ENCODE peak calls at places on chromosomes 12 and 14, in four cellular contexts. E is activated CD4-positive, alpha-beta T cell treated with anti-CD3 and anti-CD28 coated beads, Interleukin-2, amount 50 U/mL, for 24 hours; S is NCI-H2081; J is gastrocnemius medialis. M is an unnamed sample.

GRCh38 chr14:104250175-104250574 is 111.8 kb downstream of the KIF26A start:
- DNase-seq in J (no peak), E (no peak), S (no peak), M (no peak)

GRCh38 chr14:92252291-92252690 is 70.7 kb upstream of the SLC24A4 start:
- DNase-seq in E (no peak), J (no peak), S (peak), M (peak)

GRCh38 chr12:11581179-11581755 is 68.2 kb upstream of the ETV6 start:
- DNase-seq in E (peak), J (peak), S (peak), M (peak)

GRCh38 chr12:111437816-111438454 is 32.2 kb downstream of the SH2B3 start:
- DNase-seq in J (no peak), E (no peak), S (no peak), M (no peak)

GRCh38 chr12:64124511-64125197 is 97.4 kb downstream of the KICS2 start:
- DNase-seq in S (no peak), J (no peak), E (no peak), M (no peak)

GRCh38 chr14:22040781-22041125 is 367.1 kb upstream of the OR4E1 start:
- DNase-seq in S (no peak), J (no peak), E (no peak), M (no peak)

GRCh38 chr12:6867407-6868210 is at the start of gene TPI1:
- DNase-seq in E (peak), S (peak), J (peak), M (no peak)

GRCh38 chr12:69007166-69007857 is 74.3 kb upstream of the CPM start:
- DNase-seq in S (peak), E (no peak), J (no peak), M (no peak)

GRCh38 chr14:85459361-85459760 is 70.6 kb upstream of the FLRT2 start:
- DNase-seq in E (no peak), J (no peak), S (no peak), M (no peak)

GRCh38 chr14:74516451-74517155 is 23.0 kb downstream of the ISCA2 start:
- DNase-seq in E (no peak), J (no peak), S (no peak), M (no peak)

GRCh38 chr12:49962861-49963765 is 1.4 kb downstream of the AQP5 start:
- DNase-seq in J (no peak), E (no peak), S (no peak), M (no peak)

GRCh38 chr14:66405158-66405557 is 81.0 kb upstream of the CCDC196 start:
- DNase-seq in E (no peak), S (no peak), J (no peak), M (no peak)

GRCh38 chr14:39665084-39665483 is 232.9 kb upstream of the FBXO33 start:
- DNase-seq in S (no peak), J (no peak), E (no peak), M (no peak)

GRCh38 chr14:103095210-103095778 is 769 bp downstream of the EXOC3L4 start:
- DNase-seq in E (no peak), J (no peak), S (no peak), M (no peak)

GRCh38 chr14:74671789-74672188 is 41.1 kb downstream of the AREL1 start:
- DNase-seq in S (no peak), J (peak), E (no peak), M (no peak)

GRCh38 chr12:117596968-117597367 is 235.5 kb upstream of the NOS1 start:
- DNase-seq in S (peak), J (no peak), E (no peak), M (no peak)

GRCh38 chr12:43009307-43009706 is 419.8 kb upstream of the PRICKLE1 start:
- DNase-seq in E (no peak), J (no peak), S (no peak), M (no peak)

GRCh38 chr12:25323774-25324086 is 73.0 kb upstream of the KRAS start:
- DNase-seq in J (no peak), E (no peak), S (no peak), M (no peak)

GRCh38 chr12:120825337-120825736 is 78.8 kb downstream of the SPPL3 start:
- DNase-seq in J (no peak), E (no peak), S (no peak), M (no peak)

GRCh38 chr12:4270016-4270669 is 3.4 kb upstream of the CCND2 start:
- DNase-seq in J (no peak), S (no peak), E (peak), M (no peak)

GRCh38 chr12:45703942-45704341 is 25.6 kb upstream of the ARID2 start:
- DNase-seq in S (no peak), J (no peak), E (no peak), M (no peak)

M was measured in DMS 273 treated with DMSO at 0.1 percent for 48 hours.